ENCODE peak calls at places on chromosomes 13 and 19, in five cellular contexts. One of them, this sample, is unnamed.

GRCh38 chr19:33251076-33251475 is 25.4 kb upstream of the SLC7A10 start:
- DNase-seq in AG20443: no peak
- DNase-seq in posterior cingulate gyrus: no peak
- DNase-seq in NCI-H1105 treated with DMSO at 0.1 percent for 48 hours: no peak
- DNase-seq in CD4-positive, alpha-beta memory T cell: no peak
- DNase-seq in this sample: no peak

GRCh38 chr13:100773429-100773828 is 98.8 kb upstream of the TMTC4 start:
- DNase-seq in AG20443: no peak
- DNase-seq in posterior cingulate gyrus: no peak
- DNase-seq in NCI-H1105 treated with DMSO at 0.1 percent for 48 hours: no peak
- DNase-seq in CD4-positive, alpha-beta memory T cell: no peak
- DNase-seq in this sample: no peak

GRCh38 chr13:112895521-112896465 is 73.2 kb upstream of the MCF2L start:
- DNase-seq in AG20443: no peak
- DNase-seq in posterior cingulate gyrus: no peak
- DNase-seq in NCI-H1105 treated with DMSO at 0.1 percent for 48 hours: peak; percentile 100
- DNase-seq in CD4-positive, alpha-beta memory T cell: no peak
- DNase-seq in this sample: no peak

GRCh38 chr19:17775245-17775927 is 19.6 kb upstream of the B3GNT3 start:
- DNase-seq in AG20443: peak; percentile 63
- DNase-seq in posterior cingulate gyrus: no peak
- DNase-seq in NCI-H1105 treated with DMSO at 0.1 percent for 48 hours: no peak
- DNase-seq in CD4-positive, alpha-beta memory T cell: no peak
- DNase-seq in this sample: no peak

GRCh38 chr19:6674868-6675305 is 4.9 kb upstream of the TNFSF14 start:
- DNase-seq in AG20443: peak; percentile 91
- DNase-seq in posterior cingulate gyrus: no peak
- DNase-seq in NCI-H1105 treated with DMSO at 0.1 percent for 48 hours: no peak
- DNase-seq in CD4-positive, alpha-beta memory T cell: peak; percentile 94
- DNase-seq in this sample: no peak

GRCh38 chr19:13149628-13150186 is 468 bp downstream of the STX10 start:
- DNase-seq in AG20443: peak; percentile 35
- DNase-seq in posterior cingulate gyrus: no peak
- DNase-seq in NCI-H1105 treated with DMSO at 0.1 percent for 48 hours: peak; percentile 54
- DNase-seq in CD4-positive, alpha-beta memory T cell: no peak
- DNase-seq in this sample: peak; percentile 60

GRCh38 chr13:108895220-108895704 is 265.9 kb downstream of the MYO16 start:
- DNase-seq in AG20443: no peak
- DNase-seq in posterior cingulate gyrus: no peak
- DNase-seq in NCI-H1105 treated with DMSO at 0.1 percent for 48 hours: peak; percentile 81
- DNase-seq in CD4-positive, alpha-beta memory T cell: no peak
- DNase-seq in this sample: peak; percentile 13

GRCh38 chr13:80828759-80829158 is 487.8 kb upstream of the SPRY2 start:
- DNase-seq in AG20443: no peak
- DNase-seq in posterior cingulate gyrus: no peak
- DNase-seq in NCI-H1105 treated with DMSO at 0.1 percent for 48 hours: no peak
- DNase-seq in CD4-positive, alpha-beta memory T cell: no peak
- DNase-seq in this sample: no peak

GRCh38 chr13:36352350-36352749 is 6.2 kb upstream of the SPART start:
- DNase-seq in AG20443: peak; percentile 16
- DNase-seq in posterior cingulate gyrus: no peak
- DNase-seq in NCI-H1105 treated with DMSO at 0.1 percent for 48 hours: no peak
- DNase-seq in CD4-positive, alpha-beta memory T cell: no peak
- DNase-seq in this sample: no peak

GRCh38 chr13:112851107-112852046 is 117.6 kb upstream of the MCF2L start:
- DNase-seq in AG20443: no peak
- DNase-seq in posterior cingulate gyrus: no peak
- DNase-seq in NCI-H1105 treated with DMSO at 0.1 percent for 48 hours: no peak
- DNase-seq in CD4-positive, alpha-beta memory T cell: no peak
- DNase-seq in this sample: no peak

GRCh38 chr19:46081928-46082727 is 41.3 kb upstream of the IGFL4 start:
- DNase-seq in AG20443: peak; percentile 68
- DNase-seq in posterior cingulate gyrus: no peak
- DNase-seq in NCI-H1105 treated with DMSO at 0.1 percent for 48 hours: peak; percentile 68
- DNase-seq in CD4-positive, alpha-beta memory T cell: no peak
- DNase-seq in this sample: no peak

GRCh38 chr13:74062933-74063332 is 71.3 kb downstream of the KLF12 start:
- DNase-seq in AG20443: peak; percentile 39
- DNase-seq in posterior cingulate gyrus: peak; percentile 15
- DNase-seq in NCI-H1105 treated with DMSO at 0.1 percent for 48 hours: no peak
- DNase-seq in CD4-positive, alpha-beta memory T cell: peak; percentile 70
- DNase-seq in this sample: no peak

GRCh38 chr13:90534617-90535340 is 812.7 kb upstream of the MIR17HG start:
- DNase-seq in AG20443: peak; percentile 42
- DNase-seq in posterior cingulate gyrus: no peak
- DNase-seq in NCI-H1105 treated with DMSO at 0.1 percent for 48 hours: peak; percentile 16
- DNase-seq in CD4-positive, alpha-beta memory T cell: peak; percentile 30
- DNase-seq in this sample: no peak

GRCh38 chr19:46717034-46717715 is at the start of gene PRKD2:
- DNase-seq in AG20443: peak; percentile 96
- DNase-seq in posterior cingulate gyrus: peak; percentile 87
- DNase-seq in NCI-H1105 treated with DMSO at 0.1 percent for 48 hours: peak; percentile 66
- DNase-seq in CD4-positive, alpha-beta memory T cell: peak; percentile 85
- DNase-seq in this sample: peak; percentile 41

GRCh38 chr13:29428310-29428991 is 167.0 kb downstream of the SLC7A1 start:
- DNase-seq in AG20443: peak; percentile 73
- DNase-seq in posterior cingulate gyrus: peak; percentile 19
- DNase-seq in NCI-H1105 treated with DMSO at 0.1 percent for 48 hours: peak; percentile 43
- DNase-seq in CD4-positive, alpha-beta memory T cell: no peak
- DNase-seq in this sample: peak; percentile 29

GRCh38 chr19:6529351-6529750 is 1.5 kb upstream of the TNFSF9 start:
- DNase-seq in AG20443: no peak
- DNase-seq in posterior cingulate gyrus: no peak
- DNase-seq in NCI-H1105 treated with DMSO at 0.1 percent for 48 hours: no peak
- DNase-seq in CD4-positive, alpha-beta memory T cell: no peak
- DNase-seq in this sample: no peak

GRCh38 chr19:23415561-23416191 is 20.4 kb upstream of the ZNF91 start:
- DNase-seq in AG20443: peak; percentile 59
- DNase-seq in posterior cingulate gyrus: no peak
- DNase-seq in NCI-H1105 treated with DMSO at 0.1 percent for 48 hours: no peak
- DNase-seq in CD4-positive, alpha-beta memory T cell: no peak
- DNase-seq in this sample: peak; percentile 55

GRCh38 chr13:56424246-56424645 is 716.5 kb upstream of the PRR20A start:
- DNase-seq in AG20443: no peak
- DNase-seq in posterior cingulate gyrus: no peak
- DNase-seq in NCI-H1105 treated with DMSO at 0.1 percent for 48 hours: peak; percentile 33
- DNase-seq in CD4-positive, alpha-beta memory T cell: no peak
- DNase-seq in this sample: no peak

GRCh38 chr13:20391597-20392452 is 133.8 kb downstream of the CRYL1 start:
- DNase-seq in AG20443: no peak
- DNase-seq in posterior cingulate gyrus: no peak
- DNase-seq in NCI-H1105 treated with DMSO at 0.1 percent for 48 hours: no peak
- DNase-seq in CD4-positive, alpha-beta memory T cell: no peak
- DNase-seq in this sample: no peak

GRCh38 chr13:106118050-106118449 is 417.4 kb downstream of the EFNB2 start:
- DNase-seq in AG20443: no peak
- DNase-seq in posterior cingulate gyrus: no peak
- DNase-seq in NCI-H1105 treated with DMSO at 0.1 percent for 48 hours: no peak
- DNase-seq in CD4-positive, alpha-beta memory T cell: no peak
- DNase-seq in this sample: no peak

GRCh38 chr19:15288146-15288963 is 44.0 kb downstream of the BRD4 start:
- DNase-seq in AG20443: peak; percentile 37
- DNase-seq in posterior cingulate gyrus: peak; percentile 89
- DNase-seq in NCI-H1105 treated with DMSO at 0.1 percent for 48 hours: no peak
- DNase-seq in CD4-positive, alpha-beta memory T cell: no peak
- DNase-seq in this sample: peak; percentile 98

GRCh38 chr19:58573658-58574164 is 576 bp upstream of the MZF1 start:
- DNase-seq in AG20443: no peak
- DNase-seq in posterior cingulate gyrus: no peak
- DNase-seq in NCI-H1105 treated with DMSO at 0.1 percent for 48 hours: no peak
- DNase-seq in CD4-positive, alpha-beta memory T cell: no peak
- DNase-seq in this sample: no peak

GRCh38 chr19:632228-633067 is 889 bp downstream of the POLRMT start:
- DNase-seq in AG20443: peak; percentile 64
- DNase-seq in posterior cingulate gyrus: no peak
- DNase-seq in NCI-H1105 treated with DMSO at 0.1 percent for 48 hours: no peak
- DNase-seq in CD4-positive, alpha-beta memory T cell: peak; percentile 49
- DNase-seq in this sample: no peak

GRCh38 chr13:110711778-110712070 is 1.8 kb upstream of the ING1 start:
- DNase-seq in AG20443: no peak
- DNase-seq in posterior cingulate gyrus: no peak
- DNase-seq in NCI-H1105 treated with DMSO at 0.1 percent for 48 hours: peak; percentile 72
- DNase-seq in CD4-positive, alpha-beta memory T cell: no peak
- DNase-seq in this sample: peak; percentile 50

GRCh38 chr13:25844559-25845434 is 207.0 kb downstream of the SHISA2 start:
- DNase-seq in AG20443: no peak
- DNase-seq in posterior cingulate gyrus: no peak
- DNase-seq in NCI-H1105 treated with DMSO at 0.1 percent for 48 hours: no peak
- DNase-seq in CD4-positive, alpha-beta memory T cell: no peak
- DNase-seq in this sample: no peak

GRCh38 chr13:43095771-43096719 is 72.7 kb downstream of the DNAJC15 start:
- DNase-seq in AG20443: no peak
- DNase-seq in posterior cingulate gyrus: no peak
- DNase-seq in NCI-H1105 treated with DMSO at 0.1 percent for 48 hours: no peak
- DNase-seq in CD4-positive, alpha-beta memory T cell: no peak
- DNase-seq in this sample: no peak

GRCh38 chr13:93345061-93345460 is 118.5 kb downstream of the GPC6 start:
- DNase-seq in AG20443: no peak
- DNase-seq in posterior cingulate gyrus: no peak
- DNase-seq in NCI-H1105 treated with DMSO at 0.1 percent for 48 hours: no peak
- DNase-seq in CD4-positive, alpha-beta memory T cell: no peak
- DNase-seq in this sample: no peak

GRCh38 chr19:12782424-12783225 is 7.3 kb upstream of the HOOK2 start:
- DNase-seq in AG20443: peak; percentile 87
- DNase-seq in posterior cingulate gyrus: peak; percentile 87
- DNase-seq in NCI-H1105 treated with DMSO at 0.1 percent for 48 hours: peak; percentile 67
- DNase-seq in CD4-positive, alpha-beta memory T cell: peak; percentile 75
- DNase-seq in this sample: peak; percentile 76

GRCh38 chr13:46077260-46077659 is 24.7 kb upstream of the ZC3H13 start:
- DNase-seq in AG20443: no peak
- DNase-seq in posterior cingulate gyrus: no peak
- DNase-seq in NCI-H1105 treated with DMSO at 0.1 percent for 48 hours: no peak
- DNase-seq in CD4-positive, alpha-beta memory T cell: no peak
- DNase-seq in this sample: no peak

GRCh38 chr19:44401108-44401786 is at the start of gene ZNF285:
- DNase-seq in AG20443: peak; percentile 99
- DNase-seq in posterior cingulate gyrus: peak; percentile 93
- DNase-seq in NCI-H1105 treated with DMSO at 0.1 percent for 48 hours: no peak
- DNase-seq in CD4-positive, alpha-beta memory T cell: peak; percentile 40
- DNase-seq in this sample: no peak

This sample was measured in NCI-H524.